ENCODE peak calls at places on chromosomes 13 and 19, in six cellular contexts. L, K, F, X, O and H are unnamed samples.
A peak's percentile ranks its signal among the peaks of the same experiment; 100 is the strongest.

GRCh38 chr19:23273022-23273593 is 22.9 kb upstream of the ZNF724 start:
- ATAC-seq in L (no peak), K (peak; percentile 20), F (no peak), X (no peak), O (peak; percentile 24), H (no peak)

GRCh38 chr19:13817018-13817614 is 21.9 kb downstream of the ZSWIM4 start:
- ATAC-seq in L (peak; percentile 72), K (peak; percentile 71), F (peak; percentile 98), X (peak; percentile 86), O (peak; percentile 67), H (no peak)

GRCh38 chr19:42023121-42023942 is 29.3 kb upstream of the ATP1A3 start:
- ATAC-seq in L (peak; percentile 83), K (peak; percentile 74), F (peak; percentile 96), X (no peak), O (peak; percentile 85), H (no peak)

GRCh38 chr19:43362745-43363144 is 9.3 kb downstream of the CD177 start:
- ATAC-seq in L (no peak), K (no peak), F (no peak), X (no peak), O (no peak), H (no peak)

GRCh38 chr13:40402931-40403412 is 263.5 kb downstream of the FOXO1 start:
- ATAC-seq in L (peak; percentile 85), K (peak; percentile 67), F (no peak), X (peak; percentile 3), O (no peak), H (peak; percentile 23)

GRCh38 chr19:2528543-2529173 is 52.7 kb downstream of the GADD45B start:
- ATAC-seq in L (no peak), K (no peak), F (no peak), X (peak; percentile 75), O (no peak), H (no peak)

GRCh38 chr19:47186337-47187022 is 44.5 kb downstream of the BBC3 start:
- ATAC-seq in L (no peak), K (no peak), F (no peak), X (peak; percentile 50), O (peak; percentile 96), H (no peak)

GRCh38 chr19:7699003-7699402 is 2.9 kb downstream of the FCER2 start:
- ATAC-seq in L (no peak), K (peak; percentile 9), F (no peak), X (no peak), O (no peak), H (no peak)

GRCh38 chr13:48244159-48244558 is 11.2 kb downstream of the ITM2B start:
- ATAC-seq in L (peak; percentile 65), K (no peak), F (peak; percentile 52), X (no peak), O (no peak), H (no peak)

GRCh38 chr13:24670927-24671326 is 9.3 kb upstream of the ATP12A start:
- ATAC-seq in L (peak; percentile 42), K (peak; percentile 96), F (peak; percentile 80), X (no peak), O (peak; percentile 88), H (no peak)

DNA sequence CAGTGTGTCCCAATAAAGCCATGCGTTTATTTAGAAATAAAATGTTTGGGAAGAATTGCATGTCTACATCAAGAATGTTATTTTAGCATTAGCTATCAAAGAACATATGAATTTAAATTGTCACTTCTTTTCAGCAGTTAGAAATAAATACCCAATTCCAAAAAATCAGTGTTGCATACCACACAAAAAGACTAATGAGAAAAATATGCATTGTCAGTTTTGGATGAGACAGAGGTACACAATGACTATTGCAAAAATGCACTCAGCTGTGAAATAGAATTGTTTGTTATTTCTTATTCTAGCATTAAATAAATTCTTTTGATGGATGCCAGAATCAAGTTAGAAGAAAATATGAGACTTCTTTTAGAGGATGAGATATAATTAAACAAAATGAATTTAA is 833.9 kb downstream of the SLITRK1 start:
- ATAC-seq in L (no peak), K (no peak), F (no peak), X (no peak), O (no peak), H (no peak)
- TF ChIP-seq EP300 in L (no peak), K (no peak), F (no peak), X (no peak), O (no peak), H (no peak)

GRCh38 chr13:19861762-19862161 is 1.7 kb downstream of the ZMYM5 start:
- ATAC-seq in L (no peak), K (no peak), F (no peak), X (no peak), O (no peak), H (no peak)

GRCh38 chr13:19863323-19864017 is at the start of gene ZMYM5:
- ATAC-seq in L (peak; percentile 96), K (peak; percentile 86), F (peak; percentile 93), X (peak; percentile 100), O (peak; percentile 91), H (peak; percentile 98)

GRCh38 chr13:19862511-19863313 is 737 bp downstream of the ZMYM5 start:
- ATAC-seq in L (peak; percentile 47), K (peak; percentile 3), F (peak; percentile 12), X (no peak), O (peak; percentile 9), H (peak; percentile 3)

GRCh38 chr13:19864339-19865309 is 1.2 kb upstream of the ZMYM5 start:
- ATAC-seq in L (no peak), K (peak; percentile 48), F (peak; percentile 37), X (peak; percentile 68), O (peak; percentile 53), H (no peak)

GRCh38 chr13:19864018-19864338 is 529 bp upstream of the ZMYM5 start:
- ATAC-seq in L (no peak), K (peak; percentile 60), F (peak; percentile 63), X (peak; percentile 38), O (peak; percentile 59), H (peak; percentile 18)
- TF ChIP-seq POLR2A in L (no peak), K (no peak), F (peak; percentile 0), X (peak; percentile 17), O (no peak), H (no peak)

DNA sequence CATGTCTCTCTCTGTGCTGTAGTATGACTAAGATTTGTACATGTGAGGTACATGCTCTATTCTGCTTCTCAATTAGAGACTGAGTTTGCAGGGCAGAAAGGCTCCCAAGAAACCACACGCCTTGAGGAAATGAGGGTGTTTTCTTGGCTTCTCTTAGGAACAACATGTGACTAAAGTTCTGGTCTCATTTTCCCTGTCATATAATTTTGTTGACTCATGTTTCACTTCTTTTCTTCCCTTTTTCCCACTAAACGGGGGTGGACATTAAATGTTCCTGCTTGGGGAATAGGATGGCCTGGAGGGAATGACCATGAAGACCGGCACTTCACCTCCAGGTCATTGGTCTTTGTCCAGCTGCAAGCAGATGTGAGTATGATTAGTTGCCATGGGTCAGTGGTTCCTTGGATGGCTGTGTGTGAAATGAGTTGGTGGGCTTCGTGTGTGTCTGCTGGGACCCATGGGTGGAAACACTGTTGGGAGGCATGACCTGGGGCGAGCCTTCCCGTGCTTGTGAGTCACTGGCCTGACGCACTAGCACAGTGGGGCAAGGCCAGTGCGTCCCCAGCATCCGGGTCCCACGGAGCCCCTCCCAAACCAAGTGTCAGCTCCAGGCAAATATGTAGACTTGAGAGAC is 56.6 kb downstream of the COL4A1 start:
- ATAC-seq in L (no peak), K (no peak), F (no peak), X (peak; percentile 20), O (peak; percentile 30), H (peak; percentile 75)
- TF ChIP-seq EP300 in L (no peak), K (no peak), F (no peak), X (no peak), O (no peak), H (no peak)

GRCh38 chr19:4403005-4403761 is 743 bp downstream of the CHAF1A start:
- ATAC-seq in L (peak; percentile 10), K (no peak), F (peak; percentile 13), X (no peak), O (no peak), H (no peak)

GRCh38 chr19:4396949-4397783 is 3.2 kb downstream of the SH3GL1 start:
- ATAC-seq in L (no peak), K (no peak), F (no peak), X (no peak), O (no peak), H (no peak)

GRCh38 chr19:4402171-4403004 is at the start of gene CHAF1A:
- ATAC-seq in L (peak; percentile 94), K (peak; percentile 94), F (peak; percentile 97), X (peak; percentile 98), O (peak; percentile 95), H (peak; percentile 97)

GRCh38 chr19:4401482-4402170 is 814 bp upstream of the CHAF1A start:
- ATAC-seq in L (no peak), K (no peak), F (no peak), X (no peak), O (no peak), H (no peak)

DNA sequence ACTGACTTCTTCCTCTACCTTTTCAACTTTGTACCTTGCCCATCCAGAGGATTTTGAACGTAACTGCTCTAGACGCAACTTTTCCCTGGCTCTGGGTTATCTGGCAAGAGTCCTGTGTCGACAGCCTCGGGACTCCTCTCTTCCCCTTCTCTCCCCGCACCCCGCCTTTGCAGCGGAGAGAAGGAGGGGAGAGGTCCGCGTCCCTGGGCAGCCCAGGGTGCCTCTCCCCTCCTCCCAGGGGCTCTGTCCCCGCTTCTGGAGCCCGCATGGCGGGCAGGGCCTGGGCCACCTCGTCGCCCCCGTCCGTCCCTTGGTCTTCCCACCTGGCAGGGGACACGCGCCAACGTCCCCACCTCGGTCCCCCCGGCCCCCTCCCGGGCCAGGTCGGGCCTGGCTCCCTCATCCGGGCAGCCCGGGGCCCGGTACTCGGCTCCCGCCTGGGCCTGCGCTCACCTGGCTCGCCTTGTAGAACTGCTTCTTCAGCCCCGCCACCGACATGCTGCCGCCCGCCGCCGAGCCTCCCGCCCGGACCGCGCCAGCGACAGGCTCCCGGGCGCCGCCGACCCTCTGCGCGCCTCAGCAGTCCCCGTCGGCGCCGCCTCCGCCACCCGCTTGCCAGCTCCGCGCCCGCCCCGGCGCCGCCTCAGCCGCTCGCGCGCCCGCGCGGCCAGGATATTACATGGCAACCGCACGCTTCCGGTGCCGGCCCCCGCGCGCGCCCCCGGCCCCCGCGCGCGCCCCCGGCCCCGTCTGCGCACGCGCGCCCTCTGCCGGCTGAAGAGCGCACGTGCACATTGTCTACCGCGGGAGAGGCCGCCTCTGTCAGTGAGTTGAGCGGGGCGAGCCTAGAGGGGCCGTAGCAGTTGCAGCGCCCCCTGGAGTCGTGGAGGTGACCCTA is at the start of gene SH3GL1:
- ATAC-seq in L (peak; percentile 64), K (peak; percentile 78), F (peak; percentile 54), X (peak; percentile 96), O (peak; percentile 57), H (peak; percentile 79)
- TF ChIP-seq POLR2A in L (peak; percentile 12), K (peak; percentile 53), F (no peak), X (peak; percentile 68), O (peak; percentile 80), H (peak; percentile 60)

DNA sequence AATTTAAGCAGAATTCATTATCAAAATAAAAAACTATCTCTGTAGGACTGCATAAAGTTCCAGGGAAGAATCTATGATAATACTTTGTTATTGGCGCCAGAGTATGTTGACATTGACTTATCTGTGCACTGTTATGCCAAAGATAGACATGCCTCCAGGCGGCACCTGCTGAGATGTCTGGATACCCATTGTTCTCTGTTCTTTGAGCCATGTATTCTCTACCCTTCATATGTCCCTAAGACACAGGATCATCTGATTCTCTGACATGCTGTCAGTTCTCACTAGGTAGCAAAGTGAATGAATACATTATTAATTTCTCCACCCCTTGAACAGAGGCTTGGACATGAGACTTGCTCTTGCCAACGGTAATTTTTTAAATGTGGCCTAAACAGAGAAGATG is 517.8 kb upstream of the SLITRK5 start:
- ATAC-seq in L (no peak), K (no peak), F (no peak), X (no peak), O (no peak), H (no peak)
- TF ChIP-seq EP300 in L (no peak), K (no peak), F (no peak), X (no peak), O (no peak), H (no peak)